ENCODE peak calls at places on chromosomes 16 and 17, in five cellular contexts. A is stimulated activated CD8-positive, alpha-beta memory T cell treated with anti-CD3 and anti-CD28 coated beads, Interleukin-7, amount 100 ng/mL, for 4 hours; P is small intestine; H is epithelial cell of prostate; J is stimulated activated naive CD4-positive, alpha-beta T cell. M is an unnamed sample.

GRCh38 chr17:17868637-17869522 is 32.1 kb upstream of the SREBF1 start:
- DNase-seq in A (no peak), H (no peak), J (no peak), P (no peak), M (peak)

GRCh38 chr16:20868890-20869289 is 31.3 kb downstream of the DCUN1D3 start:
- DNase-seq in J (no peak), A (no peak), H (no peak), P (peak), M (no peak)

GRCh38 chr17:72126575-72127486 is 6.0 kb downstream of the SOX9 start:
- DNase-seq in A (no peak), P (peak), H (no peak), J (no peak), M (no peak)

GRCh38 chr17:40526668-40527067 is 25.2 kb upstream of the TNS4 start:
- DNase-seq in A (no peak), J (no peak), H (no peak), P (no peak), M (no peak)

GRCh38 chr17:64603987-64604386 is 58.1 kb downstream of the SMURF2 start:
- DNase-seq in J (no peak), A (no peak), P (no peak), H (no peak), M (no peak)

GRCh38 chr16:73864868-73865267 is 431.7 kb upstream of the PSMD7 start:
- DNase-seq in A (no peak), J (no peak), P (no peak), H (peak), M (no peak)

GRCh38 chr17:79991140-79991923 is 44.3 kb downstream of the TBC1D16 start:
- DNase-seq in A (peak), H (peak), P (peak), J (peak), M (peak)

GRCh38 chr17:73643012-73643845 is 1.0 kb downstream of the SDK2 start:
- DNase-seq in J (no peak), H (no peak), P (no peak), A (no peak), M (peak)

GRCh38 chr16:31094088-31094423 is 541 bp downstream of the VKORC1 start:
- DNase-seq in P (no peak), A (no peak), H (no peak), J (no peak), M (peak)

GRCh38 chr17:77872714-77873517 is 85.6 kb upstream of the TNRC6C start:
- DNase-seq in P (no peak), J (no peak), H (no peak), A (no peak), M (no peak)

GRCh38 chr17:81814748-81815645 is 11.0 kb downstream of the GCGR start:
- DNase-seq in P (no peak), J (no peak), H (no peak), A (no peak), M (no peak)

GRCh38 chr17:19753661-19754463 is 5.8 kb upstream of the ALDH3A1 start:
- DNase-seq in J (no peak), H (no peak), A (no peak), P (peak), M (no peak)

GRCh38 chr17:45965741-45966140 is 33.3 kb upstream of the STH start:
- DNase-seq in H (no peak), P (no peak), A (no peak), J (no peak), M (no peak)

GRCh38 chr16:51636913-51637743 is 486.1 kb upstream of the SALL1 start:
- DNase-seq in P (no peak), H (no peak), A (no peak), J (no peak), M (peak)

GRCh38 chr16:85309656-85310587 is 197.7 kb upstream of the CIBAR2 start:
- DNase-seq in A (no peak), H (no peak), P (no peak), J (peak), M (peak)

M was measured in H9.